ENCODE peak calls at places on chromosomes 4 and X, in six cellular contexts. G is A549, E is K562, T is IMR-90, I is HepG2, Y is GM12878. C is an unnamed sample.

GRCh38 chrX:109967151-109967550 is 35.8 kb upstream of the TMEM164 start:
- DNase-seq in G (no peak), E (no peak), T (peak), I (no peak), Y (no peak), C (no peak)

GRCh38 chrX:55057691-55058249 is 17.1 kb upstream of the PAGE2B start:
- DNase-seq in G (peak), E (peak), T (peak), I (peak), Y (no peak), C (peak)

GRCh38 chr4:91170756-91171155 is 1043.6 kb downstream of the CCSER1 start:
- DNase-seq in G (no peak), E (no peak), T (no peak), I (no peak), Y (no peak), C (peak)

GRCh38 chr4:86935499-86935832 is 655 bp downstream of the AFF1 start:
- DNase-seq in G (no peak), E (no peak), T (no peak), I (no peak), Y (no peak), C (peak)

GRCh38 chrX:48589482-48590162 is 7.7 kb upstream of the WDR13 start:
- DNase-seq in G (no peak), E (no peak), T (no peak), I (no peak), Y (no peak), C (no peak)

GRCh38 chrX:154458116-154458953 is at the start of gene PLXNA3:
- DNase-seq in G (no peak), E (peak), T (no peak), I (no peak), Y (no peak), C (peak)

GRCh38 chr4:39043058-39043696 is 11.0 kb upstream of the TMEM156 start:
- DNase-seq in G (no peak), E (no peak), T (peak), I (peak), Y (no peak), C (no peak)

GRCh38 chr4:100742045-100742444 is 224.2 kb upstream of the EMCN start:
- DNase-seq in G (peak), E (no peak), T (peak), I (peak), Y (no peak), C (peak)

GRCh38 chr4:46506876-46507275 is 116.9 kb upstream of the GABRA2 start:
- DNase-seq in G (no peak), E (no peak), T (no peak), I (no peak), Y (no peak), C (no peak)

GRCh38 chrX:155086202-155086840 is 15.0 kb downstream of the BRCC3 start:
- DNase-seq in G (peak), E (peak), T (peak), I (peak), Y (no peak), C (peak)

GRCh38 chr4:15436515-15436914 is 8.7 kb downstream of the C1QTNF7 start:
- DNase-seq in G (no peak), E (no peak), T (peak), I (no peak), Y (no peak), C (peak)

GRCh38 chr4:83112239-83112638 is 2.3 kb downstream of the PLAC8 start:
- DNase-seq in G (no peak), E (no peak), T (no peak), I (peak), Y (peak), C (no peak)

GRCh38 chrX:8084023-8084422 is 87.0 kb downstream of the VCX2 start:
- DNase-seq in G (no peak), E (no peak), T (peak), I (no peak), Y (no peak), C (peak)

GRCh38 chr4:2848449-2848848 is 4.8 kb downstream of the ADD1 start:
- DNase-seq in G (no peak), E (no peak), T (peak), I (peak), Y (no peak), C (no peak)

GRCh38 chr4:139243448-139244365 is 36.3 kb downstream of the MGARP start:
- DNase-seq in G (no peak), E (no peak), T (peak), I (peak), Y (no peak), C (no peak)

GRCh38 chr4:929096-929765 is 2.9 kb downstream of the GAK start:
- DNase-seq in G (no peak), E (no peak), T (no peak), I (no peak), Y (no peak), C (peak)

GRCh38 chr4:10808591-10808990 is 124.0 kb upstream of the CLNK start:
- DNase-seq in G (no peak), E (no peak), T (peak), I (no peak), Y (no peak), C (no peak)

DNA sequence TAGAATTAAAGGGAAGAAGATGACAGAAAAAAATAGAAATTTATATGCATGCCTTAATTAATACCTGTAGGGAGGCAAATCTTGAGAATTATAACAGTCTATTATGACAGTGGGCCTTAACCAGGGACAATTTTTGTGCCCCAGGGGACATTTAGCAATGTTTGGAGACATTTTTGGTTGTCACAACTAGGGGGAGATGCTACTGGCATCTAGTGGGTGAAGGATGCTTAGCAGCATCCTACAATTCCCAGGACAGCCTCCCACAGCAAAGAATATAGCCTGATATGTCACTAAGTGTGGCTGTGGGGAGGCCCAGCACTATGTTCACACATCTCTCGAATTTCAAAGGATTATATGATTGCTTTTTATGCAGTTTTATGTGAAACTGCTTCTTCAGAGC is 10.5 kb downstream of the GPR82 start:
- DNase-seq in G (peak), E (no peak), T (peak), I (peak), Y (no peak), C (peak)
- TF ChIP-seq SMC3 in G (peak), E (no peak), T (peak), I (no peak), Y (peak), C (peak)

GRCh38 chr4:16893141-16893571 is 5.3 kb downstream of the LDB2 start:
- DNase-seq in G (no peak), E (no peak), T (peak), I (no peak), Y (no peak), C (no peak)
- TF ChIP-seq SMC3 in G (no peak), E (no peak), T (no peak), I (no peak), Y (no peak), C (no peak)

GRCh38 chr4:23590431-23590830 is 299.4 kb downstream of the PPARGC1A start:
- DNase-seq in G (no peak), E (no peak), T (no peak), I (no peak), Y (no peak), C (no peak)
- TF ChIP-seq SMC3 in G (no peak), E (no peak), T (no peak), I (no peak), Y (no peak), C (no peak)

GRCh38 chrX:123860506-123860840 is 620 bp downstream of the XIAP start:
- DNase-seq in G (peak), E (no peak), T (no peak), I (peak), Y (peak), C (peak)
- TF ChIP-seq SMC3 in G (no peak), E (no peak), T (no peak), I (no peak), Y (no peak), C (no peak)

DNA sequence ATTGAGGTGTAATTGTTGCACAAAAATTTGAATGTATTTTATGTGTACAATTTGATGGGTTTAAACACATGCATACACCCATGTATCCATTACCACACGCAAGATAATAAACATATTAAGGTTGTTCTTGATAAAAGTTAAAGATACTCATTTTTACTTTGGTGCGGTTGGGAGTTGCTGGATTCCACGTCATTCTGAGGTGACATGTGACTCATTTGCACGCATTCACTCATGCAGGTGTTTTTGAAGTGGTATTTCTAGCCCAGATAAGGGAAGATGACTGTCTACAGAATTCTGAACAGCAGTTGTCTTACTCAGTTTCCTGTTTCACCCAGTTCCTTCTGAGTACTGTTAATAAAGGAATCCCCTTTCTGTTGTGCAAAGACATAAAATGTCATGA is 142.0 kb downstream of the RTL3 start:
- DNase-seq in G (no peak), E (no peak), T (no peak), I (no peak), Y (peak), C (no peak)
- TF ChIP-seq SMC3 in G (no peak), E (no peak), T (no peak), I (no peak), Y (no peak), C (no peak)

C was measured in SK-N-SH.